ENCODE peak calls at places on chromosomes 6 and 20, in nine cellular contexts. One of them, this sample, is unnamed.

GRCh38 chr20:18428490-18429173 is 38.2 kb downstream of the DZANK1 start:
- DNase-seq in RWPE1: no peak
- DNase-seq in GM12865: no peak
- DNase-seq in fibroblast of mammary gland: peak
- DNase-seq in astrocyte of the cerebellum: no peak
- DNase-seq in stomach: peak
- DNase-seq in nephron progenitor cell: no peak
- DNase-seq in heart right ventricle: peak
- DNase-seq in T follicular helper cell: no peak
- DNase-seq in this sample: peak

GRCh38 chr6:79134699-79135474 is 56.8 kb upstream of the PHIP start:
- DNase-seq in GM12865: no peak
- DNase-seq in heart right ventricle: no peak
- DNase-seq in stomach: no peak
- DNase-seq in fibroblast of mammary gland: no peak
- DNase-seq in nephron progenitor cell: no peak
- DNase-seq in astrocyte of the cerebellum: no peak
- DNase-seq in RWPE1: no peak
- DNase-seq in T follicular helper cell: no peak
- DNase-seq in this sample: no peak

GRCh38 chr20:54140067-54140466 is 33.7 kb downstream of the CYP24A1 start:
- DNase-seq in GM12865: no peak
- DNase-seq in nephron progenitor cell: no peak
- DNase-seq in fibroblast of mammary gland: no peak
- DNase-seq in heart right ventricle: no peak
- DNase-seq in astrocyte of the cerebellum: no peak
- DNase-seq in T follicular helper cell: no peak
- DNase-seq in RWPE1: no peak
- DNase-seq in stomach: no peak
- DNase-seq in this sample: no peak

GRCh38 chr6:73116330-73116729 is 109.0 kb downstream of the KHDC1L start:
- DNase-seq in astrocyte of the cerebellum: no peak
- DNase-seq in RWPE1: no peak
- DNase-seq in heart right ventricle: no peak
- DNase-seq in nephron progenitor cell: no peak
- DNase-seq in T follicular helper cell: no peak
- DNase-seq in stomach: no peak
- DNase-seq in fibroblast of mammary gland: no peak
- DNase-seq in GM12865: no peak
- DNase-seq in this sample: no peak

GRCh38 chr6:149060300-149060984 is 257.1 kb upstream of the TAB2 start:
- DNase-seq in fibroblast of mammary gland: no peak
- DNase-seq in heart right ventricle: no peak
- DNase-seq in RWPE1: no peak
- DNase-seq in nephron progenitor cell: no peak
- DNase-seq in GM12865: peak
- DNase-seq in T follicular helper cell: peak
- DNase-seq in astrocyte of the cerebellum: no peak
- DNase-seq in stomach: no peak
- DNase-seq in this sample: no peak

GRCh38 chr6:112305795-112306194 is 41.3 kb upstream of the RFPL4B start:
- DNase-seq in T follicular helper cell: no peak
- DNase-seq in heart right ventricle: no peak
- DNase-seq in RWPE1: no peak
- DNase-seq in GM12865: no peak
- DNase-seq in stomach: no peak
- DNase-seq in nephron progenitor cell: no peak
- DNase-seq in astrocyte of the cerebellum: no peak
- DNase-seq in fibroblast of mammary gland: no peak
- DNase-seq in this sample: no peak

GRCh38 chr6:163940705-163941470 is 526.4 kb downstream of the QKI start:
- DNase-seq in heart right ventricle: no peak
- DNase-seq in fibroblast of mammary gland: peak
- DNase-seq in GM12865: no peak
- DNase-seq in RWPE1: no peak
- DNase-seq in stomach: no peak
- DNase-seq in nephron progenitor cell: no peak
- DNase-seq in astrocyte of the cerebellum: no peak
- DNase-seq in T follicular helper cell: no peak
- DNase-seq in this sample: no peak

GRCh38 chr6:167662104-167662880 is 164.4 kb upstream of the AFDN start:
- DNase-seq in T follicular helper cell: no peak
- DNase-seq in fibroblast of mammary gland: no peak
- DNase-seq in GM12865: no peak
- DNase-seq in stomach: no peak
- DNase-seq in RWPE1: no peak
- DNase-seq in nephron progenitor cell: no peak
- DNase-seq in astrocyte of the cerebellum: no peak
- DNase-seq in heart right ventricle: no peak
- DNase-seq in this sample: no peak

GRCh38 chr20:25553819-25554296 is 31.5 kb downstream of the NINL start:
- DNase-seq in fibroblast of mammary gland: peak
- DNase-seq in heart right ventricle: no peak
- DNase-seq in GM12865: no peak
- DNase-seq in T follicular helper cell: no peak
- DNase-seq in stomach: no peak
- DNase-seq in nephron progenitor cell: peak
- DNase-seq in RWPE1: no peak
- DNase-seq in astrocyte of the cerebellum: peak
- DNase-seq in this sample: peak

GRCh38 chr6:119626884-119627619 is 277.5 kb upstream of the MAN1A1 start:
- DNase-seq in stomach: no peak
- DNase-seq in RWPE1: no peak
- DNase-seq in heart right ventricle: no peak
- DNase-seq in nephron progenitor cell: no peak
- DNase-seq in GM12865: no peak
- DNase-seq in T follicular helper cell: no peak
- DNase-seq in fibroblast of mammary gland: no peak
- DNase-seq in astrocyte of the cerebellum: no peak
- DNase-seq in this sample: no peak

GRCh38 chr6:72622094-72622540 is 253 bp downstream of the KCNQ5 start:
- DNase-seq in heart right ventricle: no peak
- DNase-seq in T follicular helper cell: peak
- DNase-seq in stomach: peak
- DNase-seq in nephron progenitor cell: peak
- DNase-seq in astrocyte of the cerebellum: no peak
- DNase-seq in fibroblast of mammary gland: no peak
- DNase-seq in GM12865: peak
- DNase-seq in RWPE1: peak
- DNase-seq in this sample: no peak

GRCh38 chr20:64161595-64162238 is 2.5 kb upstream of the MYT1 start:
- DNase-seq in astrocyte of the cerebellum: peak
- DNase-seq in nephron progenitor cell: peak
- DNase-seq in T follicular helper cell: no peak
- DNase-seq in stomach: no peak
- DNase-seq in heart right ventricle: peak
- DNase-seq in RWPE1: peak
- DNase-seq in fibroblast of mammary gland: peak
- DNase-seq in GM12865: peak
- DNase-seq in this sample: peak

GRCh38 chr20:37651932-37652331 is 41.9 kb upstream of the CTNNBL1 start:
- DNase-seq in fibroblast of mammary gland: peak
- DNase-seq in T follicular helper cell: no peak
- DNase-seq in stomach: peak
- DNase-seq in heart right ventricle: peak
- DNase-seq in GM12865: peak
- DNase-seq in astrocyte of the cerebellum: no peak
- DNase-seq in RWPE1: peak
- DNase-seq in nephron progenitor cell: peak
- DNase-seq in this sample: no peak

GRCh38 chr6:70838907-70839285 is 118.0 kb downstream of the B3GAT2 start:
- DNase-seq in T follicular helper cell: no peak
- DNase-seq in stomach: no peak
- DNase-seq in fibroblast of mammary gland: no peak
- DNase-seq in heart right ventricle: no peak
- DNase-seq in nephron progenitor cell: no peak
- DNase-seq in RWPE1: no peak
- DNase-seq in astrocyte of the cerebellum: no peak
- DNase-seq in GM12865: no peak
- DNase-seq in this sample: no peak

GRCh38 chr20:34970193-34971037 is 14.7 kb downstream of the MYH7B start:
- DNase-seq in fibroblast of mammary gland: no peak
- DNase-seq in RWPE1: no peak
- DNase-seq in heart right ventricle: no peak
- DNase-seq in astrocyte of the cerebellum: no peak
- DNase-seq in GM12865: no peak
- DNase-seq in T follicular helper cell: no peak
- DNase-seq in nephron progenitor cell: no peak
- DNase-seq in stomach: no peak
- DNase-seq in this sample: no peak

This sample was measured in HFF-Myc.